ENCODE peak calls at places on chromosomes 12 and 14, in eight cellular contexts. One of them, this sample, is unnamed.

GRCh38 chr14:74875204-74875603 is 741 bp downstream of the PROX2 start:
- DNase-seq in prostate gland: no peak
- DNase-seq in transverse colon: no peak
- DNase-seq in substantia nigra: no peak
- DNase-seq in amniotic stem cell: no peak
- DNase-seq in H4: no peak
- DNase-seq in progenitor cell of endocrine pancreas: no peak
- DNase-seq in mesendoderm: no peak
- DNase-seq in this sample: no peak

GRCh38 chr12:5102261-5102789 is 58.6 kb downstream of the KCNA5 start:
- DNase-seq in prostate gland: no peak
- DNase-seq in transverse colon: no peak
- DNase-seq in substantia nigra: no peak
- DNase-seq in amniotic stem cell: no peak
- DNase-seq in H4: no peak
- DNase-seq in progenitor cell of endocrine pancreas: no peak
- DNase-seq in mesendoderm: no peak
- DNase-seq in this sample: no peak

GRCh38 chr14:92254786-92255185 is 68.2 kb upstream of the SLC24A4 start:
- DNase-seq in prostate gland: no peak
- DNase-seq in transverse colon: peak; percentile 16
- DNase-seq in substantia nigra: peak; percentile 77
- DNase-seq in amniotic stem cell: no peak
- DNase-seq in H4: peak; percentile 38
- DNase-seq in progenitor cell of endocrine pancreas: no peak
- DNase-seq in mesendoderm: peak; percentile 62
- DNase-seq in this sample: no peak

GRCh38 chr12:107503129-107503850 is 182.3 kb upstream of the PWP1 start:
- DNase-seq in prostate gland: no peak
- DNase-seq in transverse colon: no peak
- DNase-seq in substantia nigra: no peak
- DNase-seq in amniotic stem cell: no peak
- DNase-seq in H4: no peak
- DNase-seq in progenitor cell of endocrine pancreas: no peak
- DNase-seq in mesendoderm: no peak
- DNase-seq in this sample: no peak

GRCh38 chr12:92950011-92950410 is 20.9 kb upstream of the EEA1 start:
- DNase-seq in prostate gland: no peak
- DNase-seq in transverse colon: no peak
- DNase-seq in substantia nigra: no peak
- DNase-seq in amniotic stem cell: no peak
- DNase-seq in H4: no peak
- DNase-seq in progenitor cell of endocrine pancreas: no peak
- DNase-seq in mesendoderm: no peak
- DNase-seq in this sample: no peak

GRCh38 chr14:35215110-35215872 is 76.9 kb upstream of the PSMA6 start:
- DNase-seq in prostate gland: no peak
- DNase-seq in transverse colon: no peak
- DNase-seq in substantia nigra: no peak
- DNase-seq in amniotic stem cell: peak; percentile 47
- DNase-seq in H4: peak; percentile 35
- DNase-seq in progenitor cell of endocrine pancreas: no peak
- DNase-seq in mesendoderm: peak; percentile 74
- DNase-seq in this sample: no peak

GRCh38 chr12:40551466-40551865 is 140.8 kb upstream of the CNTN1 start:
- DNase-seq in prostate gland: no peak
- DNase-seq in transverse colon: no peak
- DNase-seq in substantia nigra: no peak
- DNase-seq in amniotic stem cell: no peak
- DNase-seq in H4: no peak
- DNase-seq in progenitor cell of endocrine pancreas: no peak
- DNase-seq in mesendoderm: no peak
- DNase-seq in this sample: no peak

GRCh38 chr14:23404331-23404900 is 3.7 kb downstream of the MYH6 start:
- DNase-seq in prostate gland: no peak
- DNase-seq in transverse colon: no peak
- DNase-seq in substantia nigra: no peak
- DNase-seq in amniotic stem cell: no peak
- DNase-seq in H4: no peak
- DNase-seq in progenitor cell of endocrine pancreas: no peak
- DNase-seq in mesendoderm: no peak
- DNase-seq in this sample: no peak

GRCh38 chr12:76158518-76159321 is 74.2 kb upstream of the NAP1L1 start:
- DNase-seq in prostate gland: peak; percentile 6
- DNase-seq in transverse colon: peak; percentile 49
- DNase-seq in substantia nigra: no peak
- DNase-seq in amniotic stem cell: peak; percentile 46
- DNase-seq in H4: peak; percentile 89
- DNase-seq in progenitor cell of endocrine pancreas: peak; percentile 21
- DNase-seq in mesendoderm: peak; percentile 83
- DNase-seq in this sample: peak; percentile 55

GRCh38 chr14:87397499-87397898 is 595.5 kb downstream of the GALC start:
- DNase-seq in prostate gland: no peak
- DNase-seq in transverse colon: no peak
- DNase-seq in substantia nigra: no peak
- DNase-seq in amniotic stem cell: no peak
- DNase-seq in H4: peak; percentile 7
- DNase-seq in progenitor cell of endocrine pancreas: no peak
- DNase-seq in mesendoderm: no peak
- DNase-seq in this sample: no peak

GRCh38 chr14:105439710-105440553 is 20.3 kb downstream of the MTA1 start:
- DNase-seq in prostate gland: no peak
- DNase-seq in transverse colon: no peak
- DNase-seq in substantia nigra: no peak
- DNase-seq in amniotic stem cell: no peak
- DNase-seq in H4: no peak
- DNase-seq in progenitor cell of endocrine pancreas: no peak
- DNase-seq in mesendoderm: no peak
- DNase-seq in this sample: no peak

GRCh38 chr14:60166144-60166543 is 946 bp upstream of the DHRS7 start:
- DNase-seq in prostate gland: no peak
- DNase-seq in transverse colon: no peak
- DNase-seq in substantia nigra: no peak
- DNase-seq in amniotic stem cell: no peak
- DNase-seq in H4: no peak
- DNase-seq in progenitor cell of endocrine pancreas: no peak
- DNase-seq in mesendoderm: no peak
- DNase-seq in this sample: no peak

GRCh38 chr12:58671196-58671595 is 249.1 kb downstream of the LRIG3 start:
- DNase-seq in prostate gland: no peak
- DNase-seq in transverse colon: no peak
- DNase-seq in substantia nigra: no peak
- DNase-seq in amniotic stem cell: no peak
- DNase-seq in H4: no peak
- DNase-seq in progenitor cell of endocrine pancreas: no peak
- DNase-seq in mesendoderm: no peak
- DNase-seq in this sample: no peak

GRCh38 chr14:30297856-30298255 is 261.1 kb upstream of the G2E3 start:
- DNase-seq in prostate gland: no peak
- DNase-seq in transverse colon: no peak
- DNase-seq in substantia nigra: no peak
- DNase-seq in amniotic stem cell: no peak
- DNase-seq in H4: no peak
- DNase-seq in progenitor cell of endocrine pancreas: no peak
- DNase-seq in mesendoderm: no peak
- DNase-seq in this sample: no peak

GRCh38 chr14:72565200-72565599 is 328.7 kb downstream of the DPF3 start:
- DNase-seq in prostate gland: no peak
- DNase-seq in transverse colon: no peak
- DNase-seq in substantia nigra: no peak
- DNase-seq in amniotic stem cell: no peak
- DNase-seq in H4: no peak
- DNase-seq in progenitor cell of endocrine pancreas: no peak
- DNase-seq in mesendoderm: no peak
- DNase-seq in this sample: no peak

GRCh38 chr12:12505544-12506501 is 56.8 kb downstream of the DUSP16 start:
- DNase-seq in prostate gland: no peak
- DNase-seq in transverse colon: no peak
- DNase-seq in substantia nigra: no peak
- DNase-seq in amniotic stem cell: peak; percentile 34
- DNase-seq in H4: no peak
- DNase-seq in progenitor cell of endocrine pancreas: no peak
- DNase-seq in mesendoderm: peak; percentile 75
- DNase-seq in this sample: no peak

GRCh38 chr14:103014466-103015319 is 42.7 kb downstream of the CDC42BPB start:
- DNase-seq in prostate gland: no peak
- DNase-seq in transverse colon: no peak
- DNase-seq in substantia nigra: no peak
- DNase-seq in amniotic stem cell: no peak
- DNase-seq in H4: peak; percentile 40
- DNase-seq in progenitor cell of endocrine pancreas: no peak
- DNase-seq in mesendoderm: peak; percentile 39
- DNase-seq in this sample: no peak

GRCh38 chr12:46977976-46978375 is 101.4 kb upstream of the PCED1B start:
- DNase-seq in prostate gland: no peak
- DNase-seq in transverse colon: no peak
- DNase-seq in substantia nigra: no peak
- DNase-seq in amniotic stem cell: no peak
- DNase-seq in H4: no peak
- DNase-seq in progenitor cell of endocrine pancreas: no peak
- DNase-seq in mesendoderm: no peak
- DNase-seq in this sample: no peak

GRCh38 chr12:121358093-121358492 is 5.9 kb upstream of the ANAPC5 start:
- DNase-seq in prostate gland: no peak
- DNase-seq in transverse colon: no peak
- DNase-seq in substantia nigra: no peak
- DNase-seq in amniotic stem cell: no peak
- DNase-seq in H4: no peak
- DNase-seq in progenitor cell of endocrine pancreas: no peak
- DNase-seq in mesendoderm: no peak
- DNase-seq in this sample: no peak

GRCh38 chr14:55071870-55072640 is 20.6 kb downstream of the MAPK1IP1L start:
- DNase-seq in prostate gland: no peak
- DNase-seq in transverse colon: no peak
- DNase-seq in substantia nigra: peak; percentile 28
- DNase-seq in amniotic stem cell: peak; percentile 90
- DNase-seq in H4: no peak
- DNase-seq in progenitor cell of endocrine pancreas: no peak
- DNase-seq in mesendoderm: no peak
- DNase-seq in this sample: no peak

GRCh38 chr12:51395283-51396230 is 4.4 kb upstream of the GALNT6 start:
- DNase-seq in prostate gland: no peak
- DNase-seq in transverse colon: no peak
- DNase-seq in substantia nigra: no peak
- DNase-seq in amniotic stem cell: no peak
- DNase-seq in H4: no peak
- DNase-seq in progenitor cell of endocrine pancreas: no peak
- DNase-seq in mesendoderm: peak; percentile 93
- DNase-seq in this sample: no peak

GRCh38 chr14:44564908-44565307 is 57.8 kb upstream of the FSCB start:
- DNase-seq in prostate gland: no peak
- DNase-seq in transverse colon: no peak
- DNase-seq in substantia nigra: no peak
- DNase-seq in amniotic stem cell: no peak
- DNase-seq in H4: peak; percentile 49
- DNase-seq in progenitor cell of endocrine pancreas: no peak
- DNase-seq in mesendoderm: no peak
- DNase-seq in this sample: no peak

GRCh38 chr14:80223696-80224465 is 12.6 kb upstream of the DIO2 start:
- DNase-seq in prostate gland: no peak
- DNase-seq in transverse colon: no peak
- DNase-seq in substantia nigra: no peak
- DNase-seq in amniotic stem cell: no peak
- DNase-seq in H4: no peak
- DNase-seq in progenitor cell of endocrine pancreas: no peak
- DNase-seq in mesendoderm: no peak
- DNase-seq in this sample: no peak

This sample was measured in stomach.